ENCODE peak calls at places on chromosome 11, in ten cellular contexts. K is hippocampal formation, H is fibroblast of villous mesenchyme, R is mesenteric fat pad, B is T1000, Z is ACHN, F is HCEC 1CT, P is BJ, T is HAP-1, X is anterior cingulate cortex. W is an unnamed sample.

GRCh38 chr11:130798801-130799200 is 117.5 kb downstream of the SNX19 start:
- DNase-seq in T (no peak), R (no peak), H (no peak), Z (no peak), P (no peak), K (no peak), B (no peak), X (no peak), F (no peak), W (no peak)

GRCh38 chr11:34565417-34566208 is 52.0 kb upstream of the ELF5 start:
- DNase-seq in R (no peak), X (no peak), F (no peak), P (no peak), K (no peak), H (no peak), T (peak), Z (peak), B (no peak), W (no peak)

GRCh38 chr11:119716475-119717057 is 12.4 kb downstream of the NECTIN1 start:
- DNase-seq in X (no peak), R (no peak), B (no peak), Z (no peak), H (no peak), T (no peak), P (no peak), K (no peak), F (no peak), W (no peak)

GRCh38 chr11:120215634-120216033 is 4.8 kb downstream of the OAF start:
- DNase-seq in R (no peak), P (no peak), H (peak), B (no peak), X (no peak), Z (peak), K (no peak), T (no peak), F (peak), W (no peak)

GRCh38 chr11:10087186-10087585 is 206.8 kb downstream of the SBF2 start:
- DNase-seq in X (no peak), K (no peak), R (no peak), T (no peak), P (no peak), B (no peak), F (no peak), Z (no peak), H (peak), W (no peak)

GRCh38 chr11:2797181-2797711 is 88.3 kb downstream of the CDKN1C start:
- DNase-seq in R (no peak), B (no peak), H (no peak), T (no peak), K (no peak), X (no peak), F (no peak), P (no peak), Z (no peak), W (peak)

GRCh38 chr11:122721964-122722266 is 66.4 kb downstream of the UBASH3B start:
- DNase-seq in F (peak), B (no peak), X (no peak), Z (no peak), K (no peak), H (peak), T (no peak), R (no peak), P (peak), W (peak)

GRCh38 chr11:96393753-96394348 is 4.0 kb downstream of the JRKL start:
- DNase-seq in B (no peak), P (no peak), R (no peak), T (no peak), X (no peak), Z (peak), H (peak), F (peak), K (peak), W (no peak)

GRCh38 chr11:46006418-46007070 is 84.1 kb downstream of the LARGE2 start:
- DNase-seq in X (no peak), R (no peak), B (peak), Z (peak), K (peak), P (peak), T (peak), F (peak), H (peak), W (peak)

GRCh38 chr11:124442442-124442841 is 3.1 kb downstream of the OR8B8 start:
- DNase-seq in B (no peak), R (no peak), Z (no peak), F (no peak), P (no peak), T (no peak), X (no peak), H (no peak), K (no peak), W (no peak)

GRCh38 chr11:63602296-63602695 is 11.9 kb downstream of the PLAAT3 start:
- DNase-seq in F (no peak), P (no peak), R (no peak), K (no peak), H (peak), X (no peak), T (peak), Z (no peak), B (no peak), W (peak)

GRCh38 chr11:33988586-33989370 is 62.8 kb upstream of the CAPRIN1 start:
- DNase-seq in P (no peak), Z (no peak), B (no peak), R (no peak), H (no peak), F (no peak), T (no peak), X (no peak), K (no peak), W (no peak)

GRCh38 chr11:75174781-75175370 is 24.0 kb downstream of the SLCO2B1 start:
- DNase-seq in B (no peak), T (no peak), F (peak), K (no peak), R (no peak), H (peak), X (no peak), Z (no peak), P (no peak), W (no peak)

GRCh38 chr11:68408512-68408911 is 52.0 kb upstream of the PPP6R3 start:
- DNase-seq in H (no peak), Z (no peak), X (no peak), F (no peak), R (no peak), P (no peak), B (no peak), T (no peak), K (no peak), W (no peak)

GRCh38 chr11:69328231-69328630 is 34.3 kb downstream of the MYEOV start:
- DNase-seq in X (no peak), H (no peak), B (no peak), T (peak), R (peak), K (no peak), P (no peak), Z (no peak), F (no peak), W (no peak)

GRCh38 chr11:118790357-118791014 is 478 bp downstream of the DDX6 start:
- DNase-seq in H (peak), P (peak), T (peak), X (peak), F (peak), R (peak), Z (peak), B (no peak), K (peak), W (peak)

GRCh38 chr11:45052361-45052760 is 94.1 kb upstream of the PRDM11 start:
- DNase-seq in B (no peak), F (no peak), P (no peak), Z (no peak), H (no peak), K (no peak), X (no peak), T (no peak), R (no peak), W (no peak)

GRCh38 chr11:74397531-74398243 is 546 bp downstream of the PGM2L1 start:
- DNase-seq in K (no peak), R (no peak), F (peak), H (peak), Z (peak), P (no peak), X (no peak), B (no peak), T (peak), W (no peak)

GRCh38 chr11:41779401-41779960 is 320.0 kb upstream of the LRRC4C start:
- DNase-seq in P (no peak), B (no peak), X (no peak), R (no peak), F (no peak), T (no peak), H (no peak), Z (no peak), K (no peak), W (no peak)

GRCh38 chr11:117907276-117908110 is 21.7 kb downstream of the TMPRSS13 start:
- DNase-seq in R (peak), X (peak), F (peak), T (peak), H (peak), P (peak), K (peak), B (peak), Z (peak), W (peak)

GRCh38 chr11:99406345-99406744 is 385.6 kb downstream of the CNTN5 start:
- DNase-seq in B (no peak), H (no peak), Z (no peak), K (no peak), F (no peak), T (no peak), X (no peak), R (no peak), P (no peak), W (no peak)

W was measured in SJSA1.